ENCODE peak calls at places on chromosome 1, in seven cellular contexts. B, K, R, V, H, Y and O are unnamed samples.

GRCh38 chr1:87325982-87326738 is 2.5 kb upstream of the LMO4 start:
- DNase-seq in B (no peak), K (peak), R (no peak), V (no peak), H (peak), Y (peak), O (no peak)

GRCh38 chr1:155062702-155063411 is 683 bp upstream of the EFNA4 start:
- DNase-seq in B (peak), K (no peak), R (no peak), V (peak), H (peak), Y (peak), O (no peak)

GRCh38 chr1:31259746-31260145 is 20.1 kb upstream of the NKAIN1 start:
- DNase-seq in B (no peak), K (no peak), R (no peak), V (no peak), H (no peak), Y (no peak), O (no peak)

GRCh38 chr1:40799351-40799867 is 15.8 kb downstream of the KCNQ4 start:
- DNase-seq in B (no peak), K (no peak), R (peak), V (no peak), H (no peak), Y (no peak), O (no peak)

GRCh38 chr1:94901841-94902240 is 25.1 kb downstream of the CNN3 start:
- DNase-seq in B (no peak), K (no peak), R (no peak), V (no peak), H (no peak), Y (no peak), O (no peak)

GRCh38 chr1:23483327-23484252 is at the start of gene ASAP3:
- DNase-seq in B (no peak), K (no peak), R (no peak), V (peak), H (peak), Y (peak), O (no peak)

GRCh38 chr1:226455843-226456242 is 48.0 kb upstream of the PARP1 start:
- DNase-seq in B (no peak), K (no peak), R (no peak), V (no peak), H (no peak), Y (no peak), O (no peak)

GRCh38 chr1:227225715-227226346 is 92.5 kb downstream of the CDC42BPA start:
- DNase-seq in B (no peak), K (peak), R (peak), V (no peak), H (peak), Y (no peak), O (no peak)

GRCh38 chr1:53316742-53317650 is 10.9 kb downstream of the LRP8 start:
- DNase-seq in B (peak), K (no peak), R (no peak), V (no peak), H (no peak), Y (no peak), O (no peak)

GRCh38 chr1:71882241-71883036 is 399.9 kb downstream of the NEGR1 start:
- DNase-seq in B (no peak), K (no peak), R (no peak), V (no peak), H (no peak), Y (no peak), O (no peak)

GRCh38 chr1:51926171-51926812 is 47.8 kb upstream of the NRDC start:
- DNase-seq in B (no peak), K (no peak), R (no peak), V (no peak), H (peak), Y (no peak), O (no peak)

GRCh38 chr1:67019121-67019520 is 34.8 kb downstream of the SLC35D1 start:
- DNase-seq in B (no peak), K (no peak), R (no peak), V (no peak), H (no peak), Y (no peak), O (no peak)